ENCODE peak calls at places on chromosomes 12 and 14, in nine cellular contexts. J is neural crest cell, H is RWPE1, P is GM13976, U is WTC11, M is nephron progenitor cell, F is astrocyte of the spinal cord, D is fibroblast of lung, S is epithelial cell of esophagus. G is an unnamed sample.

GRCh38 chr12:67441736-67442346 is 172.7 kb downstream of the CAND1 start:
- DNase-seq in M (peak), D (peak), P (peak), U (peak), S (peak), H (peak), J (peak), F (peak), G (peak)

GRCh38 chr14:50001999-50002925 is 109.4 kb downstream of the ARF6 start:
- DNase-seq in U (no peak), J (no peak), M (no peak), D (no peak), P (peak), S (no peak), F (no peak), H (no peak), G (no peak)

GRCh38 chr12:12007001-12007712 is 63.6 kb upstream of the BCL2L14 start:
- DNase-seq in D (peak), H (no peak), S (no peak), J (no peak), F (peak), U (no peak), M (no peak), P (peak), G (no peak)

GRCh38 chr14:22531451-22532344 is 57.3 kb downstream of the DAD1 start:
- DNase-seq in P (peak), S (no peak), J (no peak), D (no peak), H (no peak), M (no peak), F (no peak), U (no peak), G (no peak)

GRCh38 chr12:25845415-25845814 is 113.1 kb upstream of the RASSF8 start:
- DNase-seq in H (no peak), U (no peak), M (no peak), P (no peak), F (no peak), J (no peak), S (no peak), D (no peak), G (no peak)

GRCh38 chr12:54591001-54591591 is 2.6 kb upstream of the PPP1R1A start:
- DNase-seq in D (no peak), M (no peak), S (peak), U (no peak), J (no peak), P (no peak), F (no peak), H (no peak), G (no peak)

GRCh38 chr12:94140556-94140955 is 7.8 kb upstream of the PLXNC1 start:
- DNase-seq in S (no peak), U (peak), H (no peak), P (peak), M (peak), D (no peak), F (no peak), J (peak), G (no peak)

GRCh38 chr14:60350366-60350720 is 101.3 kb downstream of the PPM1A start:
- DNase-seq in S (no peak), F (no peak), U (peak), J (no peak), M (peak), P (no peak), H (no peak), D (no peak), G (no peak)

GRCh38 chr14:105876829-105877228 is 350.4 kb downstream of the TMEM121 start:
- DNase-seq in D (no peak), S (no peak), J (no peak), P (no peak), F (no peak), U (peak), H (no peak), M (no peak), G (no peak)

GRCh38 chr12:119758236-119758635 is 90.3 kb downstream of the PRKAB1 start:
- DNase-seq in F (no peak), D (no peak), S (no peak), P (no peak), M (no peak), H (no peak), U (no peak), J (no peak), G (no peak)

GRCh38 chr14:105196228-105196960 is 15.3 kb upstream of the NUDT14 start:
- DNase-seq in M (peak), U (peak), H (no peak), J (peak), P (no peak), S (no peak), F (no peak), D (no peak), G (no peak)

DNA sequence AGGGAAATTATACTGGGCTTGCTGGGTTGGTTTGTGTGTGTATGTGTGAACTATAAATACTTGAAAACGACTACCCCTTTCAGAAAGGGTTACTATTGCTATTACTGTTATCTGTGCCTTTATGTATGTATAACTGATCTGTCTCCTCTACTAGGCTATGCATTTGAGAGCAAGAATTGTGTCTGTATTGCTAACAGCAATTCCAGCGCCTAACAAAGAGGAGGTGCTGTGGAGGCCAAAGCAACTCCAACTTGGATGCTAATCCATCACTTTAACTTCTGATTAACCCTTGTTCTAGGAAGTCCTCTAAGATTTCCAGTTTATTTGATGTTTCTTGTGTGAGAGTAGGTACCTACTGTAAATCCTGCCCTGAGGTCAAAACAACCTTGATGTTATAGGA is 313.9 kb downstream of the PCNX1 start:
- DNase-seq in U (no peak), H (no peak), D (no peak), P (no peak), S (no peak), J (no peak), F (no peak), M (no peak), G (no peak)
- TF ChIP-seq CTCF in U (no peak), H (no peak), D (no peak), P (no peak), S (peak), J (no peak), F (no peak), M (no peak), G (no peak)

DNA sequence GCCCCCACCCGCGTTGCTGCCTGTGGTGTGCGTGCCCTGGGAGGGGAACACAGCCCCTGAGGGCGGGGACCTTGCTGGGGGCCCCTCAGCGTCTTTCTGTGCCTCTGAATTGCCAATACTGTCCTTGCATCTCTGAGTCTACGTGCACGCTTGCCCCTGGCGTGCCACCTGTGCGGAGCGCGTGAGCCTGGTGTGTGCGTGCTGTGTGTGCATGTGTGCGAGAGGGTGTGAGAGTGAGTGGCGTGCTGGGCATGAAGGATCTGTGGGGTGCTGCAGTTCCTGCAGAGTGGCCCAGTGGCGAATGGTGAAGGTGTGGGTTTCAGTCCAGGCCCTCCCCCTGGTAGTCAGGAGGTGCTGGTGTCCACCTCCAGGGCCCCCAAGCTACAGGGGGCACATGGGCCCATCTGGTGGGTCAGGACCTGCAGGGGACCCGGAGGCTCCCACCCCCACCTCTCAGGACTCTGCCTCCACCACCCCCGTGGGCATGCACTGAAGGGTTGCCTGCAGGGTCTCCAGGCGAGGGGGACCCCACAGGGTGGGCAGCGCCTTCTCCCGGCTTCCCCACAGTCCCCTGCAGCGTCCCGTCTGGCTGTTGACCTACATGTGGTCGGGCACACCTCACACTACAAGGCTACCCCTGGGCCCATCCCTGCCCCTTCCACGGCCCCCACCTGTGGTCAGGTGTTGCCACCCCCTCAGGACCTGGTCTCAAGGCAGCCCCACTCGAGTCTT is 21.0 kb downstream of the FBRSL1 start:
- DNase-seq in S (no peak), U (no peak), P (no peak), J (no peak), F (no peak), M (no peak), H (no peak), D (no peak), G (no peak)
- TF ChIP-seq CTCF in S (no peak), U (no peak), P (no peak), J (no peak), F (no peak), M (no peak), H (no peak), D (no peak), G (no peak)

GRCh38 chr14:95597784-95598204 is 62.9 kb downstream of the GLRX5 start:
- DNase-seq in J (peak), F (no peak), U (peak), D (peak), M (peak), H (no peak), P (no peak), S (peak), G (peak)
- TF ChIP-seq CTCF in J (no peak), F (no peak), U (no peak), D (no peak), M (no peak), H (no peak), P (no peak), S (no peak), G (no peak)

DNA sequence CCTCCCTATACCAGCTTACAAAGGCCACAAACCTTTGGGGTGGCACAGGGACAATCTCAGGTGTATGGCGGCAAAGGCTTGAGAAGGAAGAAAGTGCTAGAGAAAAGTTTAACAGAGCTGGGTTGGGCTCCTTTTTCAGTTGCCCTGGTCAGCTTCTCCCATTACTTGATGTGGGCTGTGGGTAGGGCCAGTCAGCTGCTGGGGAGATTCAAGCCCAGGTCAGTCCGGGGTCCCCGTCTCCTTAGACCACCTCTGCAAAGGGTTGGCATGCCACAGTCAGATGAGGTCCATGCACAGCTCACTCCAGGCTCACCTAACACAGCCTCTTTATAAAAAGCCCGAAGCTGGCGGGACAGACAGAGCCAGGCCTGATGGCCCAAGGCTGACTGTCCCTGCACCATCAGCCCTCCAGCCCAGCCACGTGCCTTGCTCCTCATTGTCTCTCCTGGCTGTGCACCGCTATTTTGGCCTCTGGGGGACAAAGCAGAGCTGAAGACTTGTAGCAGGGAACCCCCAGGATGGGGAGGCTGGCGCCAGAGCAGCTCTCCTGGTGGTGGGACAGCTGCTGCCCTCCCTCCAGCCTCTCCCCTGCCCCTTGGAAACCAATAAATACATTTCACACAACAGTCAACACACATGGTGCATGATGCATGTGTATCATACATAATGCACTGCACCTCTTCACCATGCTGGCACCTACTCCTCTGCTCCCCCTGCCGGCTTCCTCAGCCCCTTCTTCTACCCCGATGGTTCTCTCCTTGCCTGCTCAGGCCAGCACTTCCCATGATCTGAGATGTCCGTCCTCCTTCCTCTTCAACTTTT is 61.7 kb upstream of the DDX11 start:
- DNase-seq in M (no peak), J (no peak), H (no peak), D (no peak), F (no peak), P (no peak), S (no peak), U (peak), G (no peak)
- TF ChIP-seq CTCF in M (no peak), J (peak), H (no peak), D (no peak), F (peak), P (peak), S (peak), U (no peak), G (peak)

DNA sequence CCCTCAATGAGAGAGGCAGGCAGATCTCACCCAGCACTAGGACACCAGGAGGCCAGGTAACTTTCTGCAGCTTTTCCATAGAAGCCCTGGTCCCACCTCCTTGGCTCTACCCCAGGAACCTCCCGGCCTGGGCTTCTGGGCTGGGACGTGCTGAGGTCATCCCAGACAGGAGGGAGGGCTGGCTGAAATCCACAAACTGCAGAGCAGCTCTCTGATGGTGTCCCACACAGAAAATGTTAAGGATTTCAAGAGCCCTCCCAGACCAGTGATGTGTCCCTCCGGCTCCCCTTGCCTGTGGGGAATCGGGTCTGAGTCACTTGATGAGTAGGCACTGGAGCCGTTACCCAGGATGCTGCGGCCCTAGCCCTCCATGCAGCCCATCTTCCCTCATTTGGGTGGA is 124.1 kb downstream of the ESRRB start:
- DNase-seq in H (peak), U (no peak), J (no peak), S (no peak), P (no peak), D (peak), M (no peak), F (no peak), G (no peak)
- TF ChIP-seq CTCF in H (no peak), U (no peak), J (no peak), S (no peak), P (no peak), D (no peak), M (no peak), F (no peak), G (no peak)

GRCh38 chr12:46365951-46366379 is 6.6 kb downstream of the SLC38A2 start:
- DNase-seq in D (peak), H (no peak), P (no peak), F (peak), S (no peak), M (no peak), U (no peak), J (no peak), G (no peak)
- TF ChIP-seq CTCF in D (no peak), H (no peak), P (no peak), F (no peak), S (no peak), M (no peak), U (no peak), J (no peak), G (no peak)

GRCh38 chr12:103833095-103833777 is 7.8 kb downstream of the NT5DC3 start:
- DNase-seq in S (no peak), D (peak), H (no peak), P (no peak), J (no peak), U (no peak), M (no peak), F (no peak), G (peak)

GRCh38 chr12:103829092-103829491 is 11.9 kb downstream of the NT5DC3 start:
- DNase-seq in H (no peak), M (no peak), J (no peak), P (no peak), F (no peak), D (no peak), S (no peak), U (no peak), G (no peak)

GRCh38 chr12:103830025-103830725 is 10.9 kb downstream of the NT5DC3 start:
- DNase-seq in J (no peak), H (no peak), F (no peak), S (no peak), M (no peak), U (no peak), P (no peak), D (no peak), G (no peak)

GRCh38 chr12:103832048-103832798 is 8.8 kb downstream of the NT5DC3 start:
- DNase-seq in U (no peak), M (no peak), H (no peak), D (no peak), J (no peak), S (no peak), F (no peak), P (peak), G (no peak)

DNA sequence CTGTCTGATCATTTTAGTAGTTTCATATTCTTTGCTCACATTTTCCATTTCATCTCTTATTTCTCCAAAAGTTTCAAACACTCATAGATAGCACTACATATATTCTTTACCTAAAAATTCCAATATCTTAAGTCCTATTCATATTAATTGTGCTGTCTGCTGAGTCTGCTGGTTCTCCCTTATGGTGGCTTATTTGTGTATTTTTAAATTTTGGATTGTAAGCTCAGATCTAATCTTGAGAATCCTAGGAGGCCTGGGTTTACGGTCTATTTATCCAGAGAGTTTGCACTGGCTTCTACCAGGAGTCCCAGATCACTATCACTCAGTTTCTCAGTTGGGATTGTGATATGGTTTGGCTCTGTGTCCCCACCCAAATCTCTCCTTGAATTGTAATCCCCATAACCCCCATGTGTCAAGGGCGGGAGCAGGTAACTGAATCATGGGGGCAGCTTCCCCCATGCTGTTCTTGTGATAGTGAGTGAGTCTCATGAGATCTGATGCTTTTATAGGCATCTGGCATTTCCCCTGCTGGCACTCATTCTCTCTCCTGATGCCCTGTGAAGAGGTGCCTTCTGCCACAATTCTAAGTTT is 10.2 kb downstream of the NT5DC3 start:
- DNase-seq in P (no peak), M (no peak), D (no peak), F (no peak), H (no peak), J (no peak), S (no peak), U (no peak), G (no peak)
- TF ChIP-seq CTCF in P (no peak), M (no peak), D (no peak), F (no peak), H (no peak), J (no peak), S (no peak), U (no peak), G (no peak)

GRCh38 chr12:70823182-70823976 is 97.2 kb downstream of the PTPRR start:
- DNase-seq in F (no peak), J (no peak), H (no peak), S (peak), U (peak), D (no peak), M (no peak), P (no peak), G (no peak)
- TF ChIP-seq CTCF in F (no peak), J (no peak), H (no peak), S (peak), U (no peak), D (no peak), M (no peak), P (no peak), G (no peak)